ENCODE peak calls at places on chromosome 12, in ten cellular contexts. One of them, this sample, is unnamed.

GRCh38 chr12:8035440-8036010 is 3.0 kb downstream of the FOXJ2 start:
- DNase-seq in Caco-2: no peak
- DNase-seq in AG10803: no peak
- DNase-seq in neural progenitor cell: no peak
- DNase-seq in pancreas: no peak
- DNase-seq in cardiac muscle cell: no peak
- DNase-seq in fibroblast of the aortic adventitia: no peak
- DNase-seq in kidney epithelial cell: no peak
- DNase-seq in GM06990: no peak
- DNase-seq in CD8-positive, alpha-beta T cell: no peak
- DNase-seq in this sample: no peak

GRCh38 chr12:28885275-28885674 is 263.8 kb upstream of the FAR2 start:
- DNase-seq in Caco-2: no peak
- DNase-seq in AG10803: no peak
- DNase-seq in neural progenitor cell: no peak
- DNase-seq in pancreas: no peak
- DNase-seq in cardiac muscle cell: no peak
- DNase-seq in fibroblast of the aortic adventitia: no peak
- DNase-seq in kidney epithelial cell: no peak
- DNase-seq in GM06990: no peak
- DNase-seq in CD8-positive, alpha-beta T cell: no peak
- DNase-seq in this sample: no peak

GRCh38 chr12:11584213-11584855 is 65.1 kb upstream of the ETV6 start:
- DNase-seq in Caco-2: no peak
- DNase-seq in AG10803: peak; percentile 54
- DNase-seq in neural progenitor cell: no peak
- DNase-seq in pancreas: no peak
- DNase-seq in cardiac muscle cell: no peak
- DNase-seq in fibroblast of the aortic adventitia: no peak
- DNase-seq in kidney epithelial cell: no peak
- DNase-seq in GM06990: no peak
- DNase-seq in CD8-positive, alpha-beta T cell: no peak
- DNase-seq in this sample: no peak

GRCh38 chr12:110279976-110280783 is 867 bp upstream of the ATP2A2 start:
- DNase-seq in Caco-2: peak; percentile 55
- DNase-seq in AG10803: peak; percentile 42
- DNase-seq in neural progenitor cell: peak; percentile 27
- DNase-seq in pancreas: peak; percentile 33
- DNase-seq in cardiac muscle cell: peak; percentile 34
- DNase-seq in fibroblast of the aortic adventitia: peak; percentile 38
- DNase-seq in kidney epithelial cell: no peak
- DNase-seq in GM06990: no peak
- DNase-seq in CD8-positive, alpha-beta T cell: peak; percentile 66
- DNase-seq in this sample: no peak

GRCh38 chr12:4444031-4444430 is 1.6 kb downstream of the FGF6 start:
- DNase-seq in Caco-2: no peak
- DNase-seq in AG10803: no peak
- DNase-seq in neural progenitor cell: no peak
- DNase-seq in pancreas: no peak
- DNase-seq in cardiac muscle cell: no peak
- DNase-seq in fibroblast of the aortic adventitia: no peak
- DNase-seq in kidney epithelial cell: no peak
- DNase-seq in GM06990: no peak
- DNase-seq in CD8-positive, alpha-beta T cell: no peak
- DNase-seq in this sample: no peak

GRCh38 chr12:88844426-88844825 is 264.2 kb upstream of the KITLG start:
- DNase-seq in Caco-2: no peak
- DNase-seq in AG10803: no peak
- DNase-seq in neural progenitor cell: no peak
- DNase-seq in pancreas: no peak
- DNase-seq in cardiac muscle cell: no peak
- DNase-seq in fibroblast of the aortic adventitia: no peak
- DNase-seq in kidney epithelial cell: no peak
- DNase-seq in GM06990: no peak
- DNase-seq in CD8-positive, alpha-beta T cell: no peak
- DNase-seq in this sample: no peak

GRCh38 chr12:5489760-5490432 is 58.0 kb downstream of the NTF3 start:
- DNase-seq in Caco-2: no peak
- DNase-seq in AG10803: peak; percentile 61
- DNase-seq in neural progenitor cell: no peak
- DNase-seq in pancreas: no peak
- DNase-seq in cardiac muscle cell: no peak
- DNase-seq in fibroblast of the aortic adventitia: no peak
- DNase-seq in kidney epithelial cell: no peak
- DNase-seq in GM06990: no peak
- DNase-seq in CD8-positive, alpha-beta T cell: no peak
- DNase-seq in this sample: no peak

GRCh38 chr12:22709292-22709691 is 84.3 kb downstream of the ETNK1 start:
- DNase-seq in Caco-2: peak; percentile 32
- DNase-seq in AG10803: peak; percentile 32
- DNase-seq in neural progenitor cell: peak; percentile 46
- DNase-seq in pancreas: no peak
- DNase-seq in cardiac muscle cell: peak; percentile 52
- DNase-seq in fibroblast of the aortic adventitia: peak; percentile 66
- DNase-seq in kidney epithelial cell: no peak
- DNase-seq in GM06990: peak; percentile 35
- DNase-seq in CD8-positive, alpha-beta T cell: no peak
- DNase-seq in this sample: peak; percentile 12

GRCh38 chr12:31406345-31406744 is 80.4 kb upstream of the SINHCAF start:
- DNase-seq in Caco-2: no peak
- DNase-seq in AG10803: no peak
- DNase-seq in neural progenitor cell: no peak
- DNase-seq in pancreas: no peak
- DNase-seq in cardiac muscle cell: no peak
- DNase-seq in fibroblast of the aortic adventitia: no peak
- DNase-seq in kidney epithelial cell: no peak
- DNase-seq in GM06990: peak; percentile 55
- DNase-seq in CD8-positive, alpha-beta T cell: no peak
- DNase-seq in this sample: peak; percentile 74

GRCh38 chr12:16266085-16266484 is 11.4 kb downstream of the SLC15A5 start:
- DNase-seq in Caco-2: no peak
- DNase-seq in AG10803: no peak
- DNase-seq in neural progenitor cell: no peak
- DNase-seq in pancreas: no peak
- DNase-seq in cardiac muscle cell: no peak
- DNase-seq in fibroblast of the aortic adventitia: no peak
- DNase-seq in kidney epithelial cell: no peak
- DNase-seq in GM06990: no peak
- DNase-seq in CD8-positive, alpha-beta T cell: no peak
- DNase-seq in this sample: no peak

GRCh38 chr12:78530065-78530765 is 334.4 kb upstream of the SYT1 start:
- DNase-seq in Caco-2: no peak
- DNase-seq in AG10803: peak; percentile 84
- DNase-seq in neural progenitor cell: peak; percentile 36
- DNase-seq in pancreas: no peak
- DNase-seq in cardiac muscle cell: no peak
- DNase-seq in fibroblast of the aortic adventitia: peak; percentile 64
- DNase-seq in kidney epithelial cell: peak; percentile 2
- DNase-seq in GM06990: no peak
- DNase-seq in CD8-positive, alpha-beta T cell: no peak
- DNase-seq in this sample: no peak

GRCh38 chr12:109827566-109828550 is 5.3 kb downstream of the TRPV4 start:
- DNase-seq in Caco-2: no peak
- DNase-seq in AG10803: no peak
- DNase-seq in neural progenitor cell: no peak
- DNase-seq in pancreas: no peak
- DNase-seq in cardiac muscle cell: no peak
- DNase-seq in fibroblast of the aortic adventitia: no peak
- DNase-seq in kidney epithelial cell: no peak
- DNase-seq in GM06990: no peak
- DNase-seq in CD8-positive, alpha-beta T cell: no peak
- DNase-seq in this sample: no peak

GRCh38 chr12:91920276-91920675 is 225.4 kb downstream of the BTG1 start:
- DNase-seq in Caco-2: no peak
- DNase-seq in AG10803: peak; percentile 53
- DNase-seq in neural progenitor cell: no peak
- DNase-seq in pancreas: no peak
- DNase-seq in cardiac muscle cell: no peak
- DNase-seq in fibroblast of the aortic adventitia: peak; percentile 26
- DNase-seq in kidney epithelial cell: no peak
- DNase-seq in GM06990: no peak
- DNase-seq in CD8-positive, alpha-beta T cell: no peak
- DNase-seq in this sample: no peak

GRCh38 chr12:49990269-49990668 is 17.5 kb downstream of the AQP6 start:
- DNase-seq in Caco-2: no peak
- DNase-seq in AG10803: peak; percentile 30
- DNase-seq in neural progenitor cell: no peak
- DNase-seq in pancreas: no peak
- DNase-seq in cardiac muscle cell: no peak
- DNase-seq in fibroblast of the aortic adventitia: peak; percentile 45
- DNase-seq in kidney epithelial cell: no peak
- DNase-seq in GM06990: no peak
- DNase-seq in CD8-positive, alpha-beta T cell: no peak
- DNase-seq in this sample: no peak
- TF ChIP-seq CTCF in Caco-2: no peak
- TF ChIP-seq CTCF in AG10803: no peak
- TF ChIP-seq CTCF in neural progenitor cell: no peak
- TF ChIP-seq CTCF in pancreas: no peak
- TF ChIP-seq CTCF in cardiac muscle cell: no peak
- TF ChIP-seq CTCF in fibroblast of the aortic adventitia: no peak
- TF ChIP-seq CTCF in kidney epithelial cell: no peak
- TF ChIP-seq CTCF in GM06990: no peak
- TF ChIP-seq CTCF in CD8-positive, alpha-beta T cell: no peak
- TF ChIP-seq CTCF in this sample: no peak

GRCh38 chr12:60144395-60144794 is 548.6 kb downstream of the SLC16A7 start:
- DNase-seq in Caco-2: no peak
- DNase-seq in AG10803: no peak
- DNase-seq in neural progenitor cell: no peak
- DNase-seq in pancreas: no peak
- DNase-seq in cardiac muscle cell: no peak
- DNase-seq in fibroblast of the aortic adventitia: no peak
- DNase-seq in kidney epithelial cell: no peak
- DNase-seq in GM06990: no peak
- DNase-seq in CD8-positive, alpha-beta T cell: no peak
- DNase-seq in this sample: no peak
- H3K4me3 ChIP-seq in Caco-2: no peak overlapping the region
- H3K4me3 ChIP-seq in AG10803: no peak overlapping the region
- H3K4me3 ChIP-seq in neural progenitor cell: no peak overlapping the region
- H3K4me3 ChIP-seq in pancreas: no peak overlapping the region
- H3K4me3 ChIP-seq in cardiac muscle cell: no peak overlapping the region
- H3K4me3 ChIP-seq in fibroblast of the aortic adventitia: no peak overlapping the region
- H3K4me3 ChIP-seq in kidney epithelial cell: no peak overlapping the region
- H3K4me3 ChIP-seq in GM06990: no peak overlapping the region
- H3K4me3 ChIP-seq in CD8-positive, alpha-beta T cell: no peak overlapping the region
- H3K4me3 ChIP-seq in this sample: no peak overlapping the region

DNA sequence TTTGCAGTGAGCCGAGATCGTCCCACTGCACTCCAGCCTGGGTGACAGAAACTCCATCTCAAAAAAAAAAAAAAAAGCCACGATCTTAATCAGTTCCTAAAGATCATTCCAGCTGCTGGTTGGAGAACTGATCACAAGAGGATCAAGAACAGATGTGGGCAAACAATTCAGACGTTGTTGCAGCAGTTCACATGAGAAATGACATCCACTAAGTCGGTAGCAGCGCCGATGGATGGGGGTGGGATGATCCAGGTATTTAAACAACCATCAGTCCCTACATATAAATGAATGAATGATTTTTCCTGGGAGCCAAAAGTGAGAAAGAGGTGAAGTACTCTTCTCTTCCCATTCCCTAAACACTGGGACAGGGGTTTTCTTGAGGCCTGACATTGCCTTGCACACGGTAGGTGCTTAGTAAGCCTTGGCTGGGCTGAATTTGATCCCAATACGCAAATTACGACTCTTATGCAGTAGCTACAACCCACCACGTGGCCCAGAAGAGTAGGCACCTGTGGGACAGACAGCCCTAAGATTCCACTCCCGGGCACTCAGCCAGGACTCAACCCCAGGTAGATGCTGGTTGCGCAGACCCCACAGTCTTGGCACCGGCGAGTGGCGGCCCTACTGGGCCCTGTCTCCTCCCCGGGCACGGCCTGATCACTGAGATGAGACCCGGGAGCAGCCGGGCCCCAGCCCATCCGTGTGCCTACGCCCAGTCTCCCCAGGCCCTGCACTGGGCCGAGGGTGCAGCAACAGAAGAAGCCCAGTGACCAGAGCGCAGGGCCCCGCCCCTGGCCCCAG is 565 bp downstream of the SPRYD3 start:
- DNase-seq in Caco-2: no peak
- DNase-seq in AG10803: peak; percentile 51
- DNase-seq in neural progenitor cell: no peak
- DNase-seq in pancreas: no peak
- DNase-seq in cardiac muscle cell: no peak
- DNase-seq in fibroblast of the aortic adventitia: peak; percentile 46
- DNase-seq in kidney epithelial cell: no peak
- DNase-seq in GM06990: no peak
- DNase-seq in CD8-positive, alpha-beta T cell: peak; percentile 77
- DNase-seq in this sample: peak; percentile 21
- TF ChIP-seq CTCF in Caco-2: no peak
- TF ChIP-seq CTCF in AG10803: no peak
- TF ChIP-seq CTCF in neural progenitor cell: no peak
- TF ChIP-seq CTCF in pancreas: no peak
- TF ChIP-seq CTCF in cardiac muscle cell: no peak
- TF ChIP-seq CTCF in fibroblast of the aortic adventitia: no peak
- TF ChIP-seq CTCF in kidney epithelial cell: no peak
- TF ChIP-seq CTCF in GM06990: no peak
- TF ChIP-seq CTCF in CD8-positive, alpha-beta T cell: no peak
- TF ChIP-seq CTCF in this sample: peak; percentile 22

DNA sequence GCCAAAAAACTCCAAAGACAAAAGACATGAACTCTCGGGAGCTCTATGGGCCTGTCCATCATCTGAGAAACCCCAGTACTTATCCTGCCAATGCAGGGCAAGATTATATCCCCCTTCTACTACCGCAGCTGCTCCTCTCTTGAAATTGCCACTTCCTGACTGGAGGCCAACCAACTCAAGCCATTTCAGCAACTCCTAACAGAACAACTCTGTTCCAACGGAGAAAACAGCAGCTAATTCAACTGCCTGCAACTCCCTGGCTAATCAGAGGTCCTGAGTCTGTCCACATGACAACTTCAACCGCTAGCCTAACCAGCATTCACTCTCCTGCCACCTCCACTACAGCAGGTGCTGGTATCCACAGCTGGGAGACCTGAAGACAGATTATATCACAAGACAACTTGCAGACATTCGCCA is 24.1 kb downstream of the CEP83 start:
- DNase-seq in Caco-2: no peak
- DNase-seq in AG10803: peak; percentile 16
- DNase-seq in neural progenitor cell: peak; percentile 4
- DNase-seq in pancreas: no peak
- DNase-seq in cardiac muscle cell: peak; percentile 54
- DNase-seq in fibroblast of the aortic adventitia: peak; percentile 14
- DNase-seq in kidney epithelial cell: no peak
- DNase-seq in GM06990: no peak
- DNase-seq in CD8-positive, alpha-beta T cell: no peak
- DNase-seq in this sample: no peak
- H3K4me3 ChIP-seq in Caco-2: no peak overlapping the region
- H3K4me3 ChIP-seq in AG10803: no peak overlapping the region
- H3K4me3 ChIP-seq in neural progenitor cell: no peak overlapping the region
- H3K4me3 ChIP-seq in pancreas: no peak overlapping the region
- H3K4me3 ChIP-seq in cardiac muscle cell: no peak overlapping the region
- H3K4me3 ChIP-seq in fibroblast of the aortic adventitia: no peak overlapping the region
- H3K4me3 ChIP-seq in kidney epithelial cell: no peak overlapping the region
- H3K4me3 ChIP-seq in GM06990: no peak overlapping the region
- H3K4me3 ChIP-seq in CD8-positive, alpha-beta T cell: no peak overlapping the region
- H3K4me3 ChIP-seq in this sample: no peak overlapping the region

This sample was measured in GM12864.